ENCODE peak calls at places on chromosome 2, in ten cellular contexts. Y, T, W, B, I, U, L, R, M and S are unnamed samples.

GRCh38 chr2:225073198-225073597 is 30.9 kb upstream of the DOCK10 start:
- DNase-seq in Y (no peak), T (no peak), W (no peak), B (no peak), I (peak; percentile 72), U (no peak), L (no peak), R (no peak), M (no peak), S (no peak)

GRCh38 chr2:73214120-73215035 is at the start of gene SMYD5:
- DNase-seq in Y (peak; percentile 82), T (peak; percentile 85), W (peak; percentile 89), B (peak; percentile 95), I (peak; percentile 78), U (peak; percentile 68), L (peak; percentile 62), R (peak; percentile 90), M (peak; percentile 78), S (peak; percentile 76)

GRCh38 chr2:36477744-36478143 is 120.2 kb downstream of the FEZ2 start:
- DNase-seq in Y (no peak), T (no peak), W (no peak), B (no peak), I (no peak), U (no peak), L (no peak), R (no peak), M (no peak), S (no peak)

GRCh38 chr2:237867465-237867864 is 8.0 kb downstream of the RAMP1 start:
- DNase-seq in Y (no peak), T (no peak), W (no peak), B (peak; percentile 29), I (no peak), U (no peak), L (no peak), R (no peak), M (no peak), S (no peak)

GRCh38 chr2:20071397-20072383 is 20.3 kb upstream of the LAPTM4A start:
- DNase-seq in Y (peak; percentile 59), T (peak; percentile 73), W (peak; percentile 67), B (no peak), I (peak; percentile 67), U (peak; percentile 37), L (peak; percentile 88), R (no peak), M (no peak), S (peak; percentile 85)

GRCh38 chr2:203164311-203164935 is 74.4 kb upstream of the CYP20A1 start:
- DNase-seq in Y (no peak), T (no peak), W (no peak), B (no peak), I (no peak), U (no peak), L (peak; percentile 14), R (no peak), M (no peak), S (no peak)

GRCh38 chr2:174633621-174633927 is 36.0 kb upstream of the WIPF1 start:
- DNase-seq in Y (no peak), T (no peak), W (no peak), B (no peak), I (no peak), U (no peak), L (no peak), R (peak; percentile 60), M (no peak), S (no peak)

GRCh38 chr2:16317211-16317830 is 348.3 kb downstream of the CYRIA start:
- DNase-seq in Y (no peak), T (no peak), W (no peak), B (no peak), I (no peak), U (no peak), L (no peak), R (no peak), M (no peak), S (no peak)

GRCh38 chr2:239531456-239532304 is 130.9 kb upstream of the HDAC4 start:
- DNase-seq in Y (no peak), T (no peak), W (no peak), B (peak; percentile 96), I (no peak), U (no peak), L (no peak), R (no peak), M (peak; percentile 67), S (no peak)

GRCh38 chr2:191571163-191571769 is 106.7 kb upstream of the NABP1 start:
- DNase-seq in Y (peak; percentile 40), T (no peak), W (no peak), B (no peak), I (no peak), U (no peak), L (peak; percentile 64), R (peak; percentile 31), M (no peak), S (no peak)

GRCh38 chr2:236828820-236829219 is 256.9 kb upstream of the COPS8 start:
- DNase-seq in Y (no peak), T (no peak), W (no peak), B (no peak), I (no peak), U (no peak), L (no peak), R (no peak), M (no peak), S (no peak)

DNA sequence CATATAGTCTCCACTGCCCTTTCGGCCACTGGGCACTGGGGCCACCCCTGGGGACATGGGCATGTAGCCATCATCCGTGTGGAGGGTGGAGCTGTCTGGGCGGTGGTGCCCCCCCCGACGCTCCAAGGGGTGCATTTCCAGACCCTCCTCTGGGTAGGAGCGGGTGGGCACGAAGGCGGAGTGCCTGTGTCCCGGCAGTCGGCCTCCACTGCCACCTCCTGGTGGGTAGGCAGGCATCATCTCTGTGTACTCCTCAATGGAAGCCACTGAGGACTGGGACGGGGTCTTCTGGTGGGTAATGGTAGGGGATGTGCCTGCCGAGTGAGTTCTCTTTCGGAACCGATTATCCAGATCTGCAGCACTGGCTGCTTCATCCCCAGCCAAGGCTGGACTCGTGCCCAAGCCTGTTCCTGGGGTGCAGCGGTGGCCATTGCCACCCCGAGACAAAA is 2.8 kb downstream of the IRS1 start:
- DNase-seq in Y (no peak), T (peak; percentile 43), W (peak; percentile 46), B (peak; percentile 84), I (no peak), U (peak; percentile 69), L (no peak), R (peak; percentile 38), M (no peak), S (peak; percentile 68)
- H3K4me1 ChIP-seq in Y (peaks cover 46% of the 10 kb centered on the region), T (peaks cover 55% of the 10 kb centered on the region), W (peaks cover 67% of the 10 kb centered on the region), B (peaks cover 29% of the 10 kb centered on the region), I (peaks cover 8% of the 10 kb centered on the region), U (peaks cover 62% of the 10 kb centered on the region), L (peaks cover 55% of the 10 kb centered on the region), R (peaks cover 53% of the 10 kb centered on the region), M (peaks cover 28% of the 10 kb centered on the region), S (peaks cover under 1% of the 10 kb centered on the region)

GRCh38 chr2:26978061-26978596 is 7.7 kb downstream of the MAPRE3 start:
- DNase-seq in Y (no peak), T (peak; percentile 36), W (peak; percentile 42), B (no peak), I (no peak), U (peak; percentile 77), L (peak; percentile 69), R (no peak), M (no peak), S (no peak)
- H3K4me1 ChIP-seq in Y (peaks cover 10% of the 10 kb centered on the region), T (peaks cover 35% of the 10 kb centered on the region), W (peaks cover 35% of the 10 kb centered on the region), B (peaks cover 22% of the 10 kb centered on the region), I (peaks cover 2% of the 10 kb centered on the region), U (peaks cover 96% of the 10 kb centered on the region), L (peaks cover 7% of the 10 kb centered on the region), R (no peaks in the 10 kb centered on the region), M (no peaks in the 10 kb centered on the region), S (no peaks in the 10 kb centered on the region)

GRCh38 chr2:30233142-30233961 is 2.0 kb downstream of the LBH start:
- DNase-seq in Y (peak; percentile 22), T (no peak), W (no peak), B (no peak), I (no peak), U (no peak), L (no peak), R (no peak), M (no peak), S (no peak)

GRCh38 chr2:30231726-30232026 is 342 bp downstream of the LBH start:
- DNase-seq in Y (peak; percentile 87), T (no peak), W (no peak), B (no peak), I (peak; percentile 72), U (no peak), L (no peak), R (no peak), M (no peak), S (no peak)

GRCh38 chr2:30230855-30231725 is at the start of gene LBH:
- DNase-seq in Y (peak; percentile 87), T (peak; percentile 93), W (peak; percentile 90), B (peak; percentile 96), I (no peak), U (peak; percentile 64), L (peak; percentile 67), R (peak; percentile 57), M (peak; percentile 91), S (no peak)

GRCh38 chr2:30232801-30233130 is 1.4 kb downstream of the LBH start:
- DNase-seq in Y (peak; percentile 35), T (no peak), W (no peak), B (no peak), I (no peak), U (no peak), L (no peak), R (no peak), M (no peak), S (no peak)

DNA sequence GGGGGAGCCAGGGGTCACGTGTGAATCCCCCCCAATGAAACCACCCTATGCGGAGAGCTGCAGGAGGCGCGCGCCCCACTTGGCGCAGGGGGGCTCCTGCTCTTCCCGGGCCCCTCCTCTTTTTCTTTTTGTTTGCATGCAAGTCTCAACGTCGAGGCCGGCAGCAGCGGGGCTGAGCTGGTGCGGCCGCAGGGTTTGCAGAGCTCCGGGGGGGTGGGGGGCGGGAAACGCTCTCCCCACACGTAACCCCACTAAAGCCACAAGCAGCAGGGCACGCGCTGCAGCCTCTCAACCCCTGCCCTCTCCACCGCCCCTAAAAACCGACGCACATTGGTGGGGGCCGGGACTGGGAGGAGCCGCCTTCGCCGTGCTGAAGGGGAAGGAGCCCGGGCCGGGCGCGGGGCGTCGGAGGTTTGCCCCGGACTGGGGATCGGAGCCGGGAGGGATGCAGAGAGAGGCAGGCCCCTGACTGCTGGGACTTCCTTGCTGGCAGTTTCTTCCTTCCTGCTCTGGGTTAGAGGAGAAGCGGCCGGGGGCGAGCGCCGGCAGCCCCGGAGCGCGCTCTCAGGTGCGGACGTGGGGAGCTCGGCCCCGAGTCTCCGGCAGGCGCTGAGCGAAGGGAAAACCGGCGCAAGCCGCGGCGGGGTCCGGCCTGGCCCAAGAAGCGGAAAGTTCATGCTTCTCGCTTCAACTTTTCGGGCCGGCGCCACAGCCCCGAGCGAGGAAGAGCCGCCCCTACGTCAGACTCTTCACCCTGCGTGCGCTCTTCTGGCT is 880 bp downstream of the LBH start:
- DNase-seq in Y (peak; percentile 47), T (peak; percentile 69), W (peak; percentile 60), B (peak; percentile 92), I (no peak), U (no peak), L (no peak), R (peak; percentile 24), M (peak; percentile 44), S (no peak)
- H3K4me1 ChIP-seq in Y (peaks cover 42% of the 10 kb centered on the region), T (peaks cover 57% of the 10 kb centered on the region), W (peaks cover 59% of the 10 kb centered on the region), B (peaks cover 21% of the 10 kb centered on the region), I (peaks cover 4% of the 10 kb centered on the region), U (peaks cover 7% of the 10 kb centered on the region), L (peaks cover 36% of the 10 kb centered on the region), R (peaks cover 21% of the 10 kb centered on the region), M (no peaks in the 10 kb centered on the region), S (no peaks in the 10 kb centered on the region)

DNA sequence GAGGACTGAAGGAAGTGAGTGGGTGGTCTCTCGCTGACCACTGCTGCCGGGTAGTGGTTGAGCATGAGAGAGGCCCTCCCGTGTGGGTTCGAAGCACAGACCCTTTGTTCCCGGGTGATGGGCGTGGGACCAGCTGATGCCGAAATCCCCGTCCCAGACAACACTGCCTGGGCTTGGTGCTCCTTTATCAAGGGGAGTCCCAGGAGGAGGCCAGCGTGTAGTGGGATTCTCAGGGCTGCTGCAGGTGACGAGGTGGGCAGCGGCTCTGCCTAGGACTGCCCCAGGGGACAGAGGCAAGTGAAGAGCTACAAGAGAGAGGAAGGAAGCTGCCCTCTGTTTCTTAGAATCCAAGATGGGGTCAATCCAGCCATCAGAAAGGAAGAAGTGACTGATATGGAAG is 251.3 kb upstream of the PXDN start:
- DNase-seq in Y (no peak), T (no peak), W (no peak), B (no peak), I (no peak), U (no peak), L (no peak), R (no peak), M (no peak), S (no peak)
- H3K4me1 ChIP-seq in Y (no peaks in the 10 kb centered on the region), T (no peaks in the 10 kb centered on the region), W (no peaks in the 10 kb centered on the region), B (no peaks in the 10 kb centered on the region), I (no peaks in the 10 kb centered on the region), U (no peaks in the 10 kb centered on the region), L (peaks cover 29% of the 10 kb centered on the region), R (no peaks in the 10 kb centered on the region), M (no peaks in the 10 kb centered on the region), S (no peaks in the 10 kb centered on the region)